ENCODE peak calls at places on chromosomes 12 and 14, in nine cellular contexts. Q is astrocyte, T is stomach, P is astrocyte of the cerebellum, Y is GM23338, M is heart right ventricle, Z is colonic mucosa, J is endothelial cell, F is pancreas. D is an unnamed sample.

GRCh38 chr12:3421191-3421590 is 69.8 kb upstream of the PRMT8 start:
- DNase-seq in Z (no peak), J (no peak), F (no peak), Y (peak; percentile 35), T (no peak), Q (no peak), P (no peak), M (no peak), D (no peak)

GRCh38 chr12:60072911-60073310 is 477.1 kb downstream of the SLC16A7 start:
- DNase-seq in T (no peak), Z (no peak), P (peak; percentile 11), M (no peak), Q (peak; percentile 64), F (no peak), Y (peak; percentile 8), J (no peak), D (no peak)

GRCh38 chr14:102086346-102086971 is 385 bp downstream of the HSP90AA1 start:
- DNase-seq in Q (peak; percentile 52), F (no peak), M (peak; percentile 54), T (peak; percentile 55), Z (peak; percentile 50), P (no peak), J (no peak), Y (peak; percentile 62), D (peak; percentile 69)

GRCh38 chr12:122834921-122835692 is at the start of gene HIP1R:
- DNase-seq in Q (no peak), P (no peak), Z (peak; percentile 74), J (peak; percentile 63), Y (peak; percentile 59), T (peak; percentile 64), M (peak; percentile 50), F (peak; percentile 85), D (peak; percentile 57)

GRCh38 chr12:50840809-50841487 is 1.8 kb upstream of the TMPRSS12 start:
- DNase-seq in Z (no peak), Q (no peak), M (no peak), Y (no peak), P (no peak), F (no peak), J (no peak), T (no peak), D (peak; percentile 22)

GRCh38 chr12:65278576-65279386 is at the start of gene MSRB3:
- DNase-seq in J (peak; percentile 73), P (peak; percentile 28), Y (peak; percentile 88), Q (peak; percentile 67), F (peak; percentile 80), T (peak; percentile 43), Z (peak; percentile 46), M (peak; percentile 81), D (peak; percentile 22)

GRCh38 chr14:34502826-34503225 is 36.7 kb downstream of the EAPP start:
- DNase-seq in Z (no peak), P (no peak), F (no peak), Y (no peak), J (no peak), T (no peak), Q (peak; percentile 63), M (no peak), D (no peak)

GRCh38 chr12:103301642-103302620 is 193.8 kb downstream of the C12orf42 start:
- DNase-seq in F (peak; percentile 31), M (no peak), J (peak; percentile 62), Q (no peak), P (no peak), Z (no peak), Y (peak; percentile 89), T (no peak), D (no peak)

GRCh38 chr14:51544901-51545300 is 106.8 kb upstream of the FRMD6 start:
- DNase-seq in T (no peak), F (no peak), Z (no peak), P (no peak), M (no peak), Q (no peak), J (no peak), Y (no peak), D (no peak)

DNA sequence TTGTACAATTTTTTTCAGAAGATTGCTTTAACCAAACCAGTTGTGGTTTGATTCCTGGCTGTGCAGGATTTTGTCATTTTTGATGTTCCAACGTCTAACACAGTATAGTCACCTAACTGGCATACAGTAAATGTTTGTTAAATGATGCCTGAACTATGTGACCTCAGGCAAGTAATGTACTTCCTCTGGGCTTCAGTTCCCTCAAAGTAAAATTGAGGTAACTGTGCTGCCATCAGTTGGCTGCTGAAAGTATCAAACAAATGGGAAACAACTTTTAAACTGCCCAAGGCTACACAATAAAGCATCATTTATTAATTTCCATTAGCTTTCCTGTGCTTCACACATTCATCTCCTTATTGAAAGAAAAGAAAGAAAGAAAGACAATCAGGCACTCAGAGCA is 4.3 kb downstream of the TM7SF3 start:
- DNase-seq in Q (no peak), Z (no peak), P (no peak), T (no peak), M (no peak), F (no peak), J (no peak), Y (no peak), D (no peak)
- TF ChIP-seq CTCF in Q (no peak), Z (no peak), P (no peak), T (no peak), M (no peak), F (no peak), J (no peak), Y (peak; percentile 20), D (no peak)

DNA sequence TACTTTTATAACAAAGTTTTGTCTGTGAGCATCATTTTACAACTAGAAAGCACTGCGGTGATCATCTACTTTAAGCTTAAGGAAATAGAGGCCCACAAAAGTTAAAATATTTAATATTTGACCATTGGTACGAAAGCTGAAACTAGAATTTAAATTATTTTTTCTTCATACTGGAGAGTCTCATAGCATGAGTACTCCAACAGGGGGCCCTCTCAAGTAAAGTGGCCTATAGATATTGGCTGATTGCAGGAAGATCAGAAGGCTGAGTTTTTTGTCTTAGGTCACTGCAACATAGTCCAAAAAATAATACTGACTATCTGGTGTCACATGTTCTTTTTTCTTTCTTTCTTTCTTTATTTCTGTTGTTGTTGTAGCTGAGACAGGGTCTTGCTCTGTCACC is 75.3 kb upstream of the ZDHHC17 start:
- DNase-seq in Y (peak; percentile 49), F (no peak), M (no peak), J (no peak), Q (no peak), P (no peak), Z (no peak), T (no peak), D (peak; percentile 6)
- TF ChIP-seq CTCF in Y (peak; percentile 58), F (no peak), M (peak; percentile 32), J (peak; percentile 22), Q (peak; percentile 17), P (peak; percentile 23), Z (no peak), T (no peak), D (peak; percentile 50)

GRCh38 chr12:14619731-14620501 is 52.2 kb upstream of the PLBD1 start:
- DNase-seq in Y (no peak), Z (peak; percentile 63), T (peak; percentile 27), M (no peak), P (no peak), F (no peak), Q (no peak), J (no peak), D (no peak)

GRCh38 chr12:14614704-14615121 is 47.0 kb upstream of the PLBD1 start:
- DNase-seq in Q (no peak), F (no peak), Z (peak; percentile 64), M (no peak), T (no peak), J (no peak), P (no peak), Y (peak; percentile 14), D (no peak)

GRCh38 chr12:14613718-14614117 is 46.0 kb upstream of the PLBD1 start:
- DNase-seq in J (no peak), Q (no peak), Y (no peak), F (no peak), T (no peak), Z (no peak), P (no peak), M (no peak), D (no peak)

GRCh38 chr12:14621821-14622220 is 54.1 kb upstream of the PLBD1 start:
- DNase-seq in Y (no peak), F (no peak), T (no peak), M (no peak), J (no peak), Z (no peak), Q (no peak), P (no peak), D (no peak)

GRCh38 chr12:14618990-14619389 is 51.3 kb upstream of the PLBD1 start:
- DNase-seq in Z (no peak), Q (peak; percentile 3), M (no peak), P (no peak), F (no peak), Y (peak; percentile 51), T (no peak), J (no peak), D (no peak)
- TF ChIP-seq CTCF in Z (no peak), Q (peak; percentile 20), M (peak; percentile 50), P (peak; percentile 38), F (no peak), Y (peak; percentile 70), T (no peak), J (no peak), D (no peak)

GRCh38 chr12:132312516-132312915 is 16.9 kb downstream of the GALNT9 start:
- DNase-seq in P (no peak), Q (no peak), F (peak; percentile 21), Y (no peak), J (no peak), T (no peak), M (no peak), Z (no peak), D (no peak)
- TF ChIP-seq CTCF in P (no peak), Q (no peak), F (no peak), Y (no peak), J (no peak), T (no peak), M (no peak), Z (no peak), D (no peak)

GRCh38 chr12:67394600-67394999 is 125.4 kb downstream of the CAND1 start:
- DNase-seq in Q (peak; percentile 82), J (no peak), T (no peak), M (peak; percentile 41), Z (no peak), P (peak; percentile 70), F (peak; percentile 66), Y (peak; percentile 12), D (no peak)
- TF ChIP-seq CTCF in Q (peak; percentile 17), J (no peak), T (no peak), M (peak; percentile 26), Z (no peak), P (peak; percentile 40), F (no peak), Y (no peak), D (no peak)

GRCh38 chr14:62123959-62124358 is 361.7 kb downstream of the SNAPC1 start:
- DNase-seq in Q (no peak), P (no peak), Z (no peak), M (no peak), J (no peak), F (no peak), T (no peak), Y (no peak), D (no peak)
- TF ChIP-seq CTCF in Q (no peak), P (no peak), Z (no peak), M (no peak), J (no peak), F (no peak), T (no peak), Y (no peak), D (no peak)

D was measured in activated CD8-positive, alpha-beta T cell treated with anti-CD3 and anti-CD28 coated beads for 36 hours.